ENCODE peak calls at places on chromosomes 11 and 22, in eight cellular contexts. P, I, A, D, L, Y, X and B are unnamed samples.

GRCh38 chr22:50445880-50446707 is 28.7 kb downstream of the SBF1 start:
- DNase-seq in P (no peak), I (no peak), A (no peak), D (peak; percentile 15), L (no peak), Y (no peak), X (no peak), B (no peak)

GRCh38 chr22:20242393-20243175 is 25.5 kb downstream of the RTN4R start:
- DNase-seq in P (no peak), I (no peak), A (no peak), D (no peak), L (no peak), Y (no peak), X (no peak), B (no peak)

GRCh38 chr11:97966901-97967300 is 1053.8 kb upstream of the CNTN5 start:
- DNase-seq in P (no peak), I (no peak), A (no peak), D (no peak), L (no peak), Y (no peak), X (no peak), B (no peak)

GRCh38 chr11:65184146-65184545 is 2.4 kb downstream of the CAPN1 start:
- DNase-seq in P (no peak), I (no peak), A (no peak), D (no peak), L (no peak), Y (no peak), X (no peak), B (peak; percentile 49)

GRCh38 chr11:35096737-35097136 is 42.2 kb upstream of the CD44 start:
- DNase-seq in P (no peak), I (no peak), A (no peak), D (no peak), L (no peak), Y (no peak), X (no peak), B (no peak)

GRCh38 chr11:107598225-107599139 is 7.5 kb downstream of the ELMOD1 start:
- DNase-seq in P (no peak), I (no peak), A (no peak), D (no peak), L (no peak), Y (no peak), X (no peak), B (peak; percentile 29)

GRCh38 chr22:41347066-41347859 is 34.5 kb upstream of the TEF start:
- DNase-seq in P (no peak), I (no peak), A (no peak), D (peak; percentile 55), L (no peak), Y (no peak), X (no peak), B (no peak)

GRCh38 chr11:122342089-122342749 is 226.2 kb upstream of the BLID start:
- DNase-seq in P (no peak), I (no peak), A (no peak), D (no peak), L (no peak), Y (no peak), X (peak; percentile 25), B (no peak)

GRCh38 chr22:29838599-29838956 is 504 bp upstream of the ASCC2 start:
- DNase-seq in P (no peak), I (no peak), A (no peak), D (no peak), L (no peak), Y (no peak), X (no peak), B (no peak)

GRCh38 chr22:32752868-32753520 is 48.5 kb upstream of the TIMP3 start:
- DNase-seq in P (no peak), I (no peak), A (peak; percentile 83), D (peak; percentile 48), L (no peak), Y (no peak), X (peak; percentile 86), B (no peak)

GRCh38 chr11:93131709-93132108 is 66.1 kb downstream of the SLC36A4 start:
- DNase-seq in P (no peak), I (no peak), A (no peak), D (no peak), L (no peak), Y (no peak), X (no peak), B (no peak)
- TF ChIP-seq CTCF in P (no peak), I (peak; percentile 51), A (no peak), D (no peak), L (peak; percentile 28), Y (peak; percentile 40), X (peak; percentile 17), B (peak; percentile 13)

GRCh38 chr11:8232849-8233606 is 30.6 kb downstream of the LMO1 start:
- DNase-seq in P (no peak), I (no peak), A (no peak), D (no peak), L (no peak), Y (no peak), X (no peak), B (no peak)

GRCh38 chr11:8235925-8236324 is 27.8 kb downstream of the LMO1 start:
- DNase-seq in P (no peak), I (no peak), A (no peak), D (no peak), L (no peak), Y (no peak), X (no peak), B (no peak)

GRCh38 chr11:8234910-8235309 is 28.8 kb downstream of the LMO1 start:
- DNase-seq in P (no peak), I (no peak), A (no peak), D (no peak), L (no peak), Y (no peak), X (no peak), B (no peak)

GRCh38 chr11:8233691-8234424 is 29.8 kb downstream of the LMO1 start:
- DNase-seq in P (no peak), I (no peak), A (peak; percentile 74), D (peak; percentile 25), L (no peak), Y (no peak), X (peak; percentile 27), B (no peak)

GRCh38 chr11:8234425-8234821 is 29.3 kb downstream of the LMO1 start:
- DNase-seq in P (no peak), I (no peak), A (peak; percentile 2), D (no peak), L (no peak), Y (no peak), X (no peak), B (no peak)
- TF ChIP-seq CTCF in P (no peak), I (no peak), A (no peak), D (no peak), L (no peak), Y (no peak), X (no peak), B (no peak)

DNA sequence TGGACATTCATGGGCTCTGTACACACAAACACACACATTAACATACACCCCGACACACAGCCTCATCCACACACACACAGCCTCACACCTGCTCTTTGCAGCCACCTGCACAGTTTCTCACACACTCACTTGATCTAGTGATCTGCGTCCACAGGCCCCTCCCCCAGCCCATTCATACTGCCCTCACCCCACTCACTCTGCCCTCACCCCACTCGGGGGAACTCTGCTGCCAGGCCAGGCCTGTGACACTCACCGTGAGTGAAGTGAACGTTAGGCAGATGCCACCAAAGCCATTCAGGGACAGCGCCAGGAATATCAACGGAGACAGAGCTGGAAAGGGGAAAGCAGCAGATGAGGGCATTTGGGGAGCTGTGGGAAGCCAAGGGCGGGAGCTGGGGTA is 15.0 kb downstream of the SLC43A1 start:
- DNase-seq in P (no peak), I (no peak), A (no peak), D (peak; percentile 48), L (no peak), Y (no peak), X (no peak), B (no peak)
- TF ChIP-seq CTCF in P (no peak), I (no peak), A (no peak), D (no peak), L (no peak), Y (no peak), X (no peak), B (no peak)

GRCh38 chr11:67466962-67467771 is 1.9 kb downstream of the TMEM134 start:
- DNase-seq in P (no peak), I (no peak), A (no peak), D (no peak), L (no peak), Y (no peak), X (no peak), B (no peak)

GRCh38 chr11:67468056-67468455 is 995 bp downstream of the TMEM134 start:
- DNase-seq in P (no peak), I (no peak), A (peak; percentile 44), D (no peak), L (no peak), Y (no peak), X (no peak), B (no peak)

GRCh38 chr11:67470337-67471002 is 1.4 kb upstream of the TMEM134 start:
- DNase-seq in P (no peak), I (no peak), A (no peak), D (no peak), L (no peak), Y (no peak), X (no peak), B (no peak)

GRCh38 chr11:67468509-67468834 is 579 bp downstream of the TMEM134 start:
- DNase-seq in P (no peak), I (no peak), A (no peak), D (no peak), L (no peak), Y (no peak), X (no peak), B (no peak)

GRCh38 chr11:67468835-67469811 is at the start of gene TMEM134:
- DNase-seq in P (peak; percentile 95), I (peak; percentile 33), A (peak; percentile 88), D (peak; percentile 94), L (peak; percentile 95), Y (peak; percentile 90), X (peak; percentile 87), B (peak; percentile 94)
- TF ChIP-seq CTCF in P (peak; percentile 63), I (no peak), A (peak; percentile 19), D (peak; percentile 44), L (peak; percentile 56), Y (peak; percentile 49), X (peak; percentile 56), B (peak; percentile 15)

DNA sequence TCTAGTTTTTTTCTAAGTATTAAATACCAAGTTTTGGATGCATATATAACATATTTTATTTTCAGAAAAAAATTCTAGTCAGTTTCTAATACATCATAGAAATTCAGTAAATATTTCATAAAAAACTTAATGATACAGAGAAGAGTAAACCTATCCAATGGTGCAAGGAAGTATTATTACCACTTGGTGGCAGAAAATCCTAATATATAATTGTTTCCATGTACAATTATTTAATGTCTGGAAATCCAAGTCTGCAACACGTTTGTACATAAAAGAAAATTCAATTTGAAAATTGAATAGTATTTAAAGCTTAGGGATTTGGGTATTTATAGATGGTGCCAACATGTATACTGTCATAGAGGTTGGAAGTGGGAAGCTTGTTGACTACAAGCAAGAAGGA is 127.0 kb downstream of the TRPC6 start:
- DNase-seq in P (no peak), I (no peak), A (peak; percentile 12), D (no peak), L (no peak), Y (no peak), X (peak; percentile 52), B (no peak)
- TF ChIP-seq CTCF in P (peak; percentile 24), I (peak; percentile 43), A (peak; percentile 33), D (no peak), L (peak; percentile 74), Y (peak; percentile 64), X (peak; percentile 68), B (peak; percentile 40)